ENCODE peak calls at places on chromosomes 13 and 19, in nine cellular contexts. One of them, this sample, is unnamed.

GRCh38 chr13:36999054-36999927 is at the start of gene ALG5:
- DNase-seq in IMR-90: peak
- DNase-seq in PC-3: peak
- DNase-seq in neural crest cell: peak
- DNase-seq in glutamatergic neuron: peak
- DNase-seq in OCI-LY7: peak
- DNase-seq in upper lobe of right lung: peak
- DNase-seq in fibroblast of lung: peak
- DNase-seq in tibial nerve: peak
- DNase-seq in this sample: peak

GRCh38 chr19:30626567-30626966 is 254.4 kb downstream of the ZNF536 start:
- DNase-seq in IMR-90: no peak
- DNase-seq in PC-3: no peak
- DNase-seq in neural crest cell: no peak
- DNase-seq in glutamatergic neuron: no peak
- DNase-seq in OCI-LY7: no peak
- DNase-seq in upper lobe of right lung: no peak
- DNase-seq in fibroblast of lung: no peak
- DNase-seq in tibial nerve: no peak
- DNase-seq in this sample: no peak

GRCh38 chr19:38559428-38560401 is 58.0 kb downstream of the MAP4K1 start:
- DNase-seq in IMR-90: no peak
- DNase-seq in PC-3: no peak
- DNase-seq in neural crest cell: no peak
- DNase-seq in glutamatergic neuron: no peak
- DNase-seq in OCI-LY7: peak
- DNase-seq in upper lobe of right lung: no peak
- DNase-seq in fibroblast of lung: no peak
- DNase-seq in tibial nerve: no peak
- DNase-seq in this sample: no peak

GRCh38 chr13:36891752-36892151 is 28.3 kb downstream of the SMAD9 start:
- DNase-seq in IMR-90: peak
- DNase-seq in PC-3: no peak
- DNase-seq in neural crest cell: no peak
- DNase-seq in glutamatergic neuron: no peak
- DNase-seq in OCI-LY7: no peak
- DNase-seq in upper lobe of right lung: no peak
- DNase-seq in fibroblast of lung: no peak
- DNase-seq in tibial nerve: no peak
- DNase-seq in this sample: no peak

GRCh38 chr19:51461723-51462161 is 3.5 kb upstream of the SIGLEC8 start:
- DNase-seq in IMR-90: no peak
- DNase-seq in PC-3: no peak
- DNase-seq in neural crest cell: no peak
- DNase-seq in glutamatergic neuron: no peak
- DNase-seq in OCI-LY7: no peak
- DNase-seq in upper lobe of right lung: no peak
- DNase-seq in fibroblast of lung: no peak
- DNase-seq in tibial nerve: no peak
- DNase-seq in this sample: no peak

GRCh38 chr19:40163541-40164129 is 27.6 kb upstream of the MAP3K10 start:
- DNase-seq in IMR-90: no peak
- DNase-seq in PC-3: no peak
- DNase-seq in neural crest cell: no peak
- DNase-seq in glutamatergic neuron: no peak
- DNase-seq in OCI-LY7: peak
- DNase-seq in upper lobe of right lung: no peak
- DNase-seq in fibroblast of lung: no peak
- DNase-seq in tibial nerve: no peak
- DNase-seq in this sample: no peak

GRCh38 chr13:56561327-56561726 is 579.4 kb upstream of the PRR20A start:
- DNase-seq in IMR-90: no peak
- DNase-seq in PC-3: peak
- DNase-seq in neural crest cell: no peak
- DNase-seq in glutamatergic neuron: no peak
- DNase-seq in OCI-LY7: no peak
- DNase-seq in upper lobe of right lung: no peak
- DNase-seq in fibroblast of lung: no peak
- DNase-seq in tibial nerve: no peak
- DNase-seq in this sample: no peak

GRCh38 chr13:44212633-44213387 is 160.8 kb upstream of the SERP2 start:
- DNase-seq in IMR-90: peak
- DNase-seq in PC-3: no peak
- DNase-seq in neural crest cell: no peak
- DNase-seq in glutamatergic neuron: no peak
- DNase-seq in OCI-LY7: no peak
- DNase-seq in upper lobe of right lung: no peak
- DNase-seq in fibroblast of lung: peak
- DNase-seq in tibial nerve: no peak
- DNase-seq in this sample: peak

DNA sequence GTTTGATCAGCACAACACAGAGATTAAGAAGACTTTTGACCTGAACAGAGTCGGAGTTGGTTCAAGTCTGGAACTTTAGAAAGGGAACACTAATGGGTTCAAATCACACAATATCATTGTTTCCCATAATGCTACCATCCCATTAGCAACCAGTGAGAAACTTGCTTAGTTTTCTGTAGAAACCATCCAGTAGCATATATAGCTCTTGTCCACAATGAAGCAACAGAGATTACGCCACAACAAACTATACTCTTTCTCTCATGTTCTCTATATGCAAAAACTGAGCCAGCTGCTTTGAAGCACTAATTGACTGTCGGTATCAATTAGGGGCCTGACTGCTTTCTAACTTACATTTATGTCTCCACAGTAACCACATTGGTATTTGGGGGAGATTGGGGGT is 376.9 kb upstream of the SPRY2 start:
- DNase-seq in IMR-90: no peak
- DNase-seq in PC-3: no peak
- DNase-seq in neural crest cell: no peak
- DNase-seq in glutamatergic neuron: no peak
- DNase-seq in OCI-LY7: no peak
- DNase-seq in upper lobe of right lung: no peak
- DNase-seq in fibroblast of lung: peak
- DNase-seq in tibial nerve: no peak
- DNase-seq in this sample: no peak
- TF ChIP-seq CTCF in IMR-90: no peak
- TF ChIP-seq CTCF in PC-3: no peak
- TF ChIP-seq CTCF in neural crest cell: no peak
- TF ChIP-seq CTCF in glutamatergic neuron: no peak
- TF ChIP-seq CTCF in OCI-LY7: no peak
- TF ChIP-seq CTCF in upper lobe of right lung: no peak
- TF ChIP-seq CTCF in fibroblast of lung: no peak
- TF ChIP-seq CTCF in tibial nerve: no peak
- TF ChIP-seq CTCF in this sample: no peak

DNA sequence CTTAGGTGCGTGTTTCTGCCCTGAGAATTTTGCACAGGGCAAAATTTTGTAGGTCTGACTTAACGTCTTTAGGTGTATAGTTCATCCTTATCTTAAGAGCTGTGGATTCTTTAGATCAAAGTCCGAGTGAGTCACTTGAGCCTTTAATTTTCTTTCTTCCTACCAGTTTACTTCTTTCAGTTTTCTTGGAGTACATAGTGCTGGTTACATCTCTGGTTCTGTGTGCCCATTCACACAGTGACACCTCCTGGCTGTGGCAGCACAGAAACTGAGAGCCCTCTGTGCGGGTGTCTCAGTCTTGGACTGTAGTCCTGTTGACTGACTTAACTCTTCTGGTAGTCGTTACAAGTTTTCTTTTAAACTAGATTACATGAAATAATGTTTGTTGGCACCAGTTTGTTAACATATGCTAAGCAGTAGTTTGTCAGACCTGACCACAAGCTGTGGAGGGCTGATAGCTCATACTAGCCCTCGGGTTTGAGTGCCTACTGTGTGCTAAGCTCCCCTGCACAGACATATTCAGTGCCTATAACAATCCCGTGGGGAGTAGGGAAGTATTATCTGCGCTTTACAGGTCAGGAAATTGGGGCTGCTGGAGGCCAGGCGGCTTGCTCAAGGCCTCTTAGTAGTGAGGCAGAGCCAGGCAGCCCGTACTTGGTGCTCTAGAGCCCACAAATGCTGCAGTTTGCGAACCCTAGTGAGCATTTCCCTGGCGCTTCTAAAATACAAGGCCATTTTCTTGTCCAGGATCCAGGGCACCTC is 1.6 kb downstream of the GATAD2A start:
- DNase-seq in IMR-90: peak
- DNase-seq in PC-3: peak
- DNase-seq in neural crest cell: no peak
- DNase-seq in glutamatergic neuron: no peak
- DNase-seq in OCI-LY7: peak
- DNase-seq in upper lobe of right lung: no peak
- DNase-seq in fibroblast of lung: peak
- DNase-seq in tibial nerve: no peak
- DNase-seq in this sample: no peak
- TF ChIP-seq CTCF in IMR-90: peak
- TF ChIP-seq CTCF in PC-3: peak
- TF ChIP-seq CTCF in neural crest cell: no peak
- TF ChIP-seq CTCF in glutamatergic neuron: no peak
- TF ChIP-seq CTCF in OCI-LY7: peak
- TF ChIP-seq CTCF in upper lobe of right lung: peak
- TF ChIP-seq CTCF in fibroblast of lung: no peak
- TF ChIP-seq CTCF in tibial nerve: peak
- TF ChIP-seq CTCF in this sample: peak

DNA sequence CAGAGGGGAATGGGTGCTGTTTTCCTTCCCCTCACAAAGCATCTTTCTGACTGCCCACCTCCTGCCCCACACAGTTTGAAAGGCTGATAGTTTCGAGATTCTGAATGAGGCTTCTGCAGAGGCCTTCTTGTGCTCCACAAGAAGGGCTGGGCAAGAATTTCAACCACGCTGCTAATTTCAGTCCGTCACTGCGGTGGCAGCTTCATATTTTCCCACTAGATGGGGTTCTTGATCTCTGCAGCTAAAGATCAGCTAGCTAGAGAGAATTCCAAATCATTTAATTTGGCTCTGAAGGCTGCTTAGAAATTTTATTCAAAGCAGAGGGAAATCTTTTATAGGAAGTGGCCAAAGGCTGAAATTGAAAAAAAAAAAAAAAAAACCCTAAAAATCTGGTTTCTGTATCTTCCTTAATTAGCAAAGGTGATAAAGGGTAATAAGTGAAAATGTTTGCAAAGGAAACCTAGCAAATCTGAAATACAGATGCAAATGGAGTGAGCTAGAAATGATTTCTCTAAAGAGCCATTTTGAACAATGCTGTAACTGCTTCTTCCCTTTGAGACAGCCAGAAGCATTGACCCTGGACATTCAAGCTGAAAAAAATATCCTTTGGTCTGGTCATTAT is 38.0 kb upstream of the C13orf42 start:
- DNase-seq in IMR-90: peak
- DNase-seq in PC-3: peak
- DNase-seq in neural crest cell: peak
- DNase-seq in glutamatergic neuron: peak
- DNase-seq in OCI-LY7: peak
- DNase-seq in upper lobe of right lung: no peak
- DNase-seq in fibroblast of lung: peak
- DNase-seq in tibial nerve: no peak
- DNase-seq in this sample: peak
- TF ChIP-seq CTCF in IMR-90: peak
- TF ChIP-seq CTCF in PC-3: peak
- TF ChIP-seq CTCF in neural crest cell: peak
- TF ChIP-seq CTCF in glutamatergic neuron: peak
- TF ChIP-seq CTCF in OCI-LY7: peak
- TF ChIP-seq CTCF in upper lobe of right lung: peak
- TF ChIP-seq CTCF in fibroblast of lung: peak
- TF ChIP-seq CTCF in tibial nerve: peak
- TF ChIP-seq CTCF in this sample: peak

GRCh38 chr19:54448774-54449700 is at the start of gene LENG8:
- DNase-seq in IMR-90: peak
- DNase-seq in PC-3: peak
- DNase-seq in neural crest cell: peak
- DNase-seq in glutamatergic neuron: peak
- DNase-seq in OCI-LY7: peak
- DNase-seq in upper lobe of right lung: peak
- DNase-seq in fibroblast of lung: peak
- DNase-seq in tibial nerve: peak
- DNase-seq in this sample: peak

GRCh38 chr19:54444737-54445136 is 4.3 kb upstream of the LENG8 start:
- DNase-seq in IMR-90: no peak
- DNase-seq in PC-3: no peak
- DNase-seq in neural crest cell: no peak
- DNase-seq in glutamatergic neuron: no peak
- DNase-seq in OCI-LY7: no peak
- DNase-seq in upper lobe of right lung: no peak
- DNase-seq in fibroblast of lung: no peak
- DNase-seq in tibial nerve: no peak
- DNase-seq in this sample: no peak

GRCh38 chr19:54451331-54451871 is 2.4 kb downstream of the LENG8 start:
- DNase-seq in IMR-90: no peak
- DNase-seq in PC-3: peak
- DNase-seq in neural crest cell: no peak
- DNase-seq in glutamatergic neuron: no peak
- DNase-seq in OCI-LY7: no peak
- DNase-seq in upper lobe of right lung: no peak
- DNase-seq in fibroblast of lung: no peak
- DNase-seq in tibial nerve: no peak
- DNase-seq in this sample: no peak

GRCh38 chr19:54449701-54450069 is 686 bp downstream of the LENG8 start:
- DNase-seq in IMR-90: peak
- DNase-seq in PC-3: no peak
- DNase-seq in neural crest cell: no peak
- DNase-seq in glutamatergic neuron: no peak
- DNase-seq in OCI-LY7: no peak
- DNase-seq in upper lobe of right lung: no peak
- DNase-seq in fibroblast of lung: peak
- DNase-seq in tibial nerve: no peak
- DNase-seq in this sample: no peak

DNA sequence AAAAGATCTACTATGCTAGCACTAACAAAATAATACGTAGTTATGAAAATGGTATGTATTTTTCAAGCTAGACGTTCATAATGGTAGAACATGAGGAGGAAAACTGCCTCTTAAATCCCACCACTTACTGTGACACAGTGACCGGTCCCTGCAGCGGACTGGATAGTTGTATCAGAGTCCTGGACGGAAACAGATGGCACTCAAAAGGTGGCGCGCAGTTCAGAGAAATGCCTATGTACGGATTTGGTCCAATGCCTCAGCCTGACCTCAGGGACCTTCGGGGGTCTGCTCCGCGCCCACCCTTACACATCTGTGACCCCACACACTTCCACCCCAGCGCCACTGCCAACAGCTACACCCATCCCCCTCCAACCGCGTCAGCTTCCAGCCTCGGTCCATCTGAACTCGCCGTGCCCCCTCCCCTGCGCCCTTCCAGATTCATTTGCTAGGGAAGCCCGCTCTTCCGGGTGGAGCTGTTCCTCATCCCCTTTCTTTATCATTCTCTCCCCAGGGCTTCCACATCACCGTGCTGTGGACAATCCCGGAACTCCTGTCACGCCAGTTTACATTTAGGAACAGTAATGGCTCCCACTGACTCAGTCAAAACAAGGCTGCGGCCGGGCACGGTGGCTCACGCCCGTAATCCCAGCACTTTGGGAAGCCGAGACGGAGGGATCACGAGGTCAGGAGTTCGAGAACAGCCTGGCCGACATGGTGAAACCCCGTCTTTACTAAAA is 794 bp upstream of the LENG8 start:
- DNase-seq in IMR-90: peak
- DNase-seq in PC-3: peak
- DNase-seq in neural crest cell: peak
- DNase-seq in glutamatergic neuron: peak
- DNase-seq in OCI-LY7: peak
- DNase-seq in upper lobe of right lung: peak
- DNase-seq in fibroblast of lung: peak
- DNase-seq in tibial nerve: peak
- DNase-seq in this sample: peak
- TF ChIP-seq CTCF in IMR-90: no peak
- TF ChIP-seq CTCF in PC-3: no peak
- TF ChIP-seq CTCF in neural crest cell: no peak
- TF ChIP-seq CTCF in glutamatergic neuron: no peak
- TF ChIP-seq CTCF in OCI-LY7: no peak
- TF ChIP-seq CTCF in upper lobe of right lung: no peak
- TF ChIP-seq CTCF in fibroblast of lung: no peak
- TF ChIP-seq CTCF in tibial nerve: no peak
- TF ChIP-seq CTCF in this sample: no peak